ENCODE peak calls at places on chromosomes 16 and 17, in six cellular contexts. One of them, this sample, is unnamed.

GRCh38 chr17:83083368-83084201 is 4.2 kb downstream of the METRNL start:
- DNase-seq in HFF-Myc: peak; percentile 96
- DNase-seq in glutamatergic neuron: no peak
- DNase-seq in right atrium auricular region: no peak
- DNase-seq in vagina: peak; percentile 96
- DNase-seq in AG04450: peak; percentile 89
- DNase-seq in this sample: peak; percentile 36

GRCh38 chr16:51919736-51920135 is 627.2 kb downstream of the TOX3 start:
- DNase-seq in HFF-Myc: no peak
- DNase-seq in glutamatergic neuron: no peak
- DNase-seq in right atrium auricular region: no peak
- DNase-seq in vagina: no peak
- DNase-seq in AG04450: no peak
- DNase-seq in this sample: no peak

GRCh38 chr17:76781056-76781982 is 43.4 kb downstream of the MFSD11 start:
- DNase-seq in HFF-Myc: no peak
- DNase-seq in glutamatergic neuron: no peak
- DNase-seq in right atrium auricular region: no peak
- DNase-seq in vagina: no peak
- DNase-seq in AG04450: no peak
- DNase-seq in this sample: no peak

GRCh38 chr16:85392756-85393673 is 220.1 kb upstream of the GSE1 start:
- DNase-seq in HFF-Myc: no peak
- DNase-seq in glutamatergic neuron: peak; percentile 3
- DNase-seq in right atrium auricular region: no peak
- DNase-seq in vagina: no peak
- DNase-seq in AG04450: no peak
- DNase-seq in this sample: no peak

GRCh38 chr17:61337247-61337812 is 62.3 kb upstream of the TBX2 start:
- DNase-seq in HFF-Myc: no peak
- DNase-seq in glutamatergic neuron: no peak
- DNase-seq in right atrium auricular region: no peak
- DNase-seq in vagina: no peak
- DNase-seq in AG04450: no peak
- DNase-seq in this sample: no peak

GRCh38 chr17:82789806-82790205 is 37.9 kb downstream of the TBCD start:
- DNase-seq in HFF-Myc: no peak
- DNase-seq in glutamatergic neuron: no peak
- DNase-seq in right atrium auricular region: no peak
- DNase-seq in vagina: no peak
- DNase-seq in AG04450: no peak
- DNase-seq in this sample: no peak

GRCh38 chr17:29682987-29683386 is 60.3 kb upstream of the CORO6 start:
- DNase-seq in HFF-Myc: peak; percentile 37
- DNase-seq in glutamatergic neuron: no peak
- DNase-seq in right atrium auricular region: no peak
- DNase-seq in vagina: no peak
- DNase-seq in AG04450: no peak
- DNase-seq in this sample: no peak

GRCh38 chr16:86060381-86061317 is 161.7 kb downstream of the IRF8 start:
- DNase-seq in HFF-Myc: no peak
- DNase-seq in glutamatergic neuron: no peak
- DNase-seq in right atrium auricular region: no peak
- DNase-seq in vagina: no peak
- DNase-seq in AG04450: no peak
- DNase-seq in this sample: no peak

GRCh38 chr16:20901441-20902112 is 1.0 kb downstream of the LYRM1 start:
- DNase-seq in HFF-Myc: no peak
- DNase-seq in glutamatergic neuron: peak; percentile 54
- DNase-seq in right atrium auricular region: peak; percentile 71
- DNase-seq in vagina: no peak
- DNase-seq in AG04450: no peak
- DNase-seq in this sample: no peak

GRCh38 chr16:79250457-79251098 is 350.0 kb downstream of the MAF start:
- DNase-seq in HFF-Myc: no peak
- DNase-seq in glutamatergic neuron: no peak
- DNase-seq in right atrium auricular region: no peak
- DNase-seq in vagina: peak; percentile 49
- DNase-seq in AG04450: no peak
- DNase-seq in this sample: no peak

GRCh38 chr17:67043283-67043682 is 1.1 kb upstream of the CACNG1 start:
- DNase-seq in HFF-Myc: no peak
- DNase-seq in glutamatergic neuron: no peak
- DNase-seq in right atrium auricular region: no peak
- DNase-seq in vagina: no peak
- DNase-seq in AG04450: no peak
- DNase-seq in this sample: no peak

GRCh38 chr16:14672403-14672971 is 21.6 kb downstream of the PLA2G10 start:
- DNase-seq in HFF-Myc: no peak
- DNase-seq in glutamatergic neuron: no peak
- DNase-seq in right atrium auricular region: no peak
- DNase-seq in vagina: no peak
- DNase-seq in AG04450: no peak
- DNase-seq in this sample: no peak

GRCh38 chr17:33192961-33193911 is 99.9 kb downstream of the ASIC2 start:
- DNase-seq in HFF-Myc: no peak
- DNase-seq in glutamatergic neuron: no peak
- DNase-seq in right atrium auricular region: no peak
- DNase-seq in vagina: no peak
- DNase-seq in AG04450: no peak
- DNase-seq in this sample: no peak

GRCh38 chr16:526181-527014 is 1.1 kb upstream of the CAPN15 start:
- DNase-seq in HFF-Myc: no peak
- DNase-seq in glutamatergic neuron: peak; percentile 80
- DNase-seq in right atrium auricular region: peak; percentile 70
- DNase-seq in vagina: no peak
- DNase-seq in AG04450: no peak
- DNase-seq in this sample: no peak

GRCh38 chr17:62163847-62164246 is 98.8 kb upstream of the MED13 start:
- DNase-seq in HFF-Myc: no peak
- DNase-seq in glutamatergic neuron: no peak
- DNase-seq in right atrium auricular region: no peak
- DNase-seq in vagina: no peak
- DNase-seq in AG04450: no peak
- DNase-seq in this sample: no peak

GRCh38 chr17:3879591-3880417 is 13.0 kb downstream of the CAMKK1 start:
- DNase-seq in HFF-Myc: no peak
- DNase-seq in glutamatergic neuron: no peak
- DNase-seq in right atrium auricular region: no peak
- DNase-seq in vagina: no peak
- DNase-seq in AG04450: no peak
- DNase-seq in this sample: no peak

GRCh38 chr17:4506180-4506814 is 7.6 kb downstream of the SPNS2 start:
- DNase-seq in HFF-Myc: no peak
- DNase-seq in glutamatergic neuron: no peak
- DNase-seq in right atrium auricular region: no peak
- DNase-seq in vagina: no peak
- DNase-seq in AG04450: no peak
- DNase-seq in this sample: no peak

GRCh38 chr16:15694499-15694898 is 44.5 kb downstream of the NDE1 start:
- DNase-seq in HFF-Myc: no peak
- DNase-seq in glutamatergic neuron: no peak
- DNase-seq in right atrium auricular region: no peak
- DNase-seq in vagina: no peak
- DNase-seq in AG04450: no peak
- DNase-seq in this sample: no peak

GRCh38 chr16:85863384-85863774 is 35.6 kb upstream of the IRF8 start:
- DNase-seq in HFF-Myc: no peak
- DNase-seq in glutamatergic neuron: no peak
- DNase-seq in right atrium auricular region: no peak
- DNase-seq in vagina: no peak
- DNase-seq in AG04450: no peak
- DNase-seq in this sample: no peak

GRCh38 chr17:44793885-44794698 is 35.3 kb downstream of the ADAM11 start:
- DNase-seq in HFF-Myc: no peak
- DNase-seq in glutamatergic neuron: no peak
- DNase-seq in right atrium auricular region: no peak
- DNase-seq in vagina: no peak
- DNase-seq in AG04450: no peak
- DNase-seq in this sample: no peak

GRCh38 chr17:71183083-71183697 is 937.6 kb upstream of the SOX9 start:
- DNase-seq in HFF-Myc: no peak
- DNase-seq in glutamatergic neuron: no peak
- DNase-seq in right atrium auricular region: no peak
- DNase-seq in vagina: no peak
- DNase-seq in AG04450: no peak
- DNase-seq in this sample: no peak

GRCh38 chr17:48663134-48663924 is 37.2 kb upstream of the HOXB9 start:
- DNase-seq in HFF-Myc: no peak
- DNase-seq in glutamatergic neuron: no peak
- DNase-seq in right atrium auricular region: no peak
- DNase-seq in vagina: no peak
- DNase-seq in AG04450: no peak
- DNase-seq in this sample: no peak
- TF ChIP-seq CTCF in HFF-Myc: peak; percentile 15
- TF ChIP-seq CTCF in glutamatergic neuron: no peak
- TF ChIP-seq CTCF in right atrium auricular region: no peak
- TF ChIP-seq CTCF in vagina: no peak
- TF ChIP-seq CTCF in AG04450: no peak
- TF ChIP-seq CTCF in this sample: no peak

GRCh38 chr17:73018599-73018998 is 73.9 kb downstream of the SLC39A11 start:
- DNase-seq in HFF-Myc: no peak
- DNase-seq in glutamatergic neuron: no peak
- DNase-seq in right atrium auricular region: no peak
- DNase-seq in vagina: no peak
- DNase-seq in AG04450: no peak
- DNase-seq in this sample: no peak
- TF ChIP-seq CTCF in HFF-Myc: no peak
- TF ChIP-seq CTCF in glutamatergic neuron: no peak
- TF ChIP-seq CTCF in right atrium auricular region: no peak
- TF ChIP-seq CTCF in vagina: no peak
- TF ChIP-seq CTCF in AG04450: no peak
- TF ChIP-seq CTCF in this sample: no peak

GRCh38 chr16:81432899-81433560 is 11.6 kb upstream of the CMIP start:
- DNase-seq in HFF-Myc: no peak
- DNase-seq in glutamatergic neuron: peak; percentile 70
- DNase-seq in right atrium auricular region: no peak
- DNase-seq in vagina: no peak
- DNase-seq in AG04450: no peak
- DNase-seq in this sample: no peak
- TF ChIP-seq CTCF in HFF-Myc: no peak
- TF ChIP-seq CTCF in glutamatergic neuron: no peak
- TF ChIP-seq CTCF in right atrium auricular region: no peak
- TF ChIP-seq CTCF in vagina: no peak
- TF ChIP-seq CTCF in AG04450: no peak
- TF ChIP-seq CTCF in this sample: no peak

GRCh38 chr16:49809561-49809960 is 46.4 kb downstream of the ZNF423 start:
- DNase-seq in HFF-Myc: no peak
- DNase-seq in glutamatergic neuron: no peak
- DNase-seq in right atrium auricular region: no peak
- DNase-seq in vagina: no peak
- DNase-seq in AG04450: no peak
- DNase-seq in this sample: no peak
- TF ChIP-seq CTCF in HFF-Myc: no peak
- TF ChIP-seq CTCF in glutamatergic neuron: no peak
- TF ChIP-seq CTCF in right atrium auricular region: no peak
- TF ChIP-seq CTCF in vagina: no peak
- TF ChIP-seq CTCF in AG04450: no peak
- TF ChIP-seq CTCF in this sample: no peak

GRCh38 chr16:28524544-28525179 is 14.1 kb downstream of the NUPR1 start:
- DNase-seq in HFF-Myc: no peak
- DNase-seq in glutamatergic neuron: no peak
- DNase-seq in right atrium auricular region: no peak
- DNase-seq in vagina: no peak
- DNase-seq in AG04450: no peak
- DNase-seq in this sample: no peak
- TF ChIP-seq CTCF in HFF-Myc: no peak
- TF ChIP-seq CTCF in glutamatergic neuron: no peak
- TF ChIP-seq CTCF in right atrium auricular region: no peak
- TF ChIP-seq CTCF in vagina: no peak
- TF ChIP-seq CTCF in AG04450: no peak
- TF ChIP-seq CTCF in this sample: no peak

GRCh38 chr16:67283039-67283825 is 3.9 kb downstream of the PLEKHG4 start:
- DNase-seq in HFF-Myc: no peak
- DNase-seq in glutamatergic neuron: no peak
- DNase-seq in right atrium auricular region: no peak
- DNase-seq in vagina: no peak
- DNase-seq in AG04450: no peak
- DNase-seq in this sample: no peak
- TF ChIP-seq CTCF in HFF-Myc: no peak
- TF ChIP-seq CTCF in glutamatergic neuron: no peak
- TF ChIP-seq CTCF in right atrium auricular region: no peak
- TF ChIP-seq CTCF in vagina: no peak
- TF ChIP-seq CTCF in AG04450: no peak
- TF ChIP-seq CTCF in this sample: no peak

This sample was measured in keratinocyte.